ENCODE peak calls at places on chromosome 6, in four cellular contexts. W is ACHN, X is T-helper 9 cell, L is NCI-H2081. R is an unnamed sample.

GRCh38 chr6:143998686-143999085 is 9.4 kb downstream of the PLAGL1 start:
- DNase-seq in W (no peak), L (no peak), X (no peak), R (no peak)

GRCh38 chr6:133983099-133983939 is 30.3 kb downstream of the TBPL1 start:
- DNase-seq in W (no peak), L (no peak), X (peak), R (no peak)

GRCh38 chr6:137571854-137572253 is 77.7 kb upstream of the OLIG3 start:
- DNase-seq in L (no peak), X (peak), W (peak), R (peak)

GRCh38 chr6:43575105-43575771 is 600 bp downstream of the XPO5 start:
- DNase-seq in X (no peak), W (peak), L (no peak), R (peak)

GRCh38 chr6:37024665-37025337 is 19.3 kb downstream of the FGD2 start:
- DNase-seq in X (no peak), W (peak), L (no peak), R (peak)

GRCh38 chr6:112717856-112718255 is 370.7 kb downstream of the RFPL4B start:
- DNase-seq in L (no peak), W (no peak), X (no peak), R (no peak)

GRCh38 chr6:148170286-148170685 is 172.4 kb upstream of the SASH1 start:
- DNase-seq in L (no peak), X (no peak), W (no peak), R (no peak)

GRCh38 chr6:68728124-68728523 is 93.0 kb downstream of the ADGRB3 start:
- DNase-seq in W (no peak), L (no peak), X (no peak), R (no peak)

GRCh38 chr6:144595266-144595665 is 310.1 kb downstream of the UTRN start:
- DNase-seq in L (no peak), X (no peak), W (no peak), R (no peak)

GRCh38 chr6:19865178-19865577 is 28.0 kb downstream of the ID4 start:
- DNase-seq in L (peak), X (no peak), W (no peak), R (no peak)

GRCh38 chr6:26576929-26577719 is 19.6 kb upstream of the ABT1 start:
- DNase-seq in W (no peak), X (peak), L (no peak), R (peak)

GRCh38 chr6:106858653-106859092 is 115.9 kb downstream of the CD24 start:
- DNase-seq in L (no peak), X (no peak), W (peak), R (peak)

GRCh38 chr6:157453131-157453530 is 72.1 kb downstream of the ZDHHC14 start:
- DNase-seq in L (no peak), X (no peak), W (no peak), R (no peak)

GRCh38 chr6:128174724-128175123 is 273.9 kb upstream of the THEMIS start:
- DNase-seq in W (peak), L (no peak), X (no peak), R (peak)

GRCh38 chr6:149657441-149657840 is 8.9 kb upstream of the KATNA1 start:
- DNase-seq in X (no peak), L (no peak), W (no peak), R (no peak)

GRCh38 chr6:144036064-144036873 is 28.2 kb upstream of the PLAGL1 start:
- DNase-seq in X (no peak), W (peak), L (no peak), R (no peak)

GRCh38 chr6:41182069-41183034 is 18.6 kb downstream of the TREML2 start:
- DNase-seq in W (peak), X (peak), L (no peak), R (peak)

GRCh38 chr6:137493218-137494038 is 766 bp downstream of the OLIG3 start:
- DNase-seq in L (no peak), W (no peak), X (no peak), R (no peak)

GRCh38 chr6:167706313-167707109 is 120.2 kb upstream of the AFDN start:
- DNase-seq in L (no peak), W (no peak), X (peak), R (no peak)

GRCh38 chr6:128204621-128205020 is 303.8 kb upstream of the THEMIS start:
- DNase-seq in W (no peak), X (no peak), L (no peak), R (peak)

GRCh38 chr6:42269553-42269952 is 51.9 kb upstream of the MRPS10 start:
- DNase-seq in X (no peak), W (no peak), L (no peak), R (no peak)

GRCh38 chr6:134701301-134701700 is 248.6 kb downstream of the ALDH8A1 start:
- DNase-seq in L (no peak), W (no peak), X (no peak), R (no peak)

GRCh38 chr6:329888-330691 is 37.8 kb downstream of the DUSP22 start:
- DNase-seq in L (no peak), X (no peak), W (no peak), R (no peak)